ENCODE peak calls at places on chromosomes 6 and 20, in eight cellular contexts. O is activated CD8-positive, alpha-beta T cell treated with anti-CD3 and anti-CD28 coated beads for 36 hours; C is activated naive CD8-positive, alpha-beta T cell treated with anti-CD3 and anti-CD28 coated beads, Interleukin-2, amount 50 U/mL, for 24 hours; M is left colon; Z is stimulated activated memory B cell treated with anti-CD40 and anti-IgM and Interleukin-4, amounts not matched to agents 10 μg/mL and 1 μg/mL and 100 μg/mL, for 72 hours; T is right cardiac atrium; Q is right lobe of liver; K is mucosa of descending colon. W is an unnamed sample.

GRCh38 chr6:30781697-30782424 is 37.5 kb upstream of the IER3 start:
- ATAC-seq in O (peak), C (peak), M (peak), Z (peak), T (peak), Q (peak), K (peak), W (peak)

GRCh38 chr20:34999021-34999451 is 43.4 kb downstream of the MYH7B start:
- ATAC-seq in O (no peak), C (no peak), M (no peak), Z (no peak), T (no peak), Q (no peak), K (no peak), W (no peak)

GRCh38 chr20:49569403-49570115 is 1.6 kb upstream of the PTGIS start:
- ATAC-seq in O (no peak), C (no peak), M (no peak), Z (no peak), T (peak), Q (no peak), K (no peak), W (no peak)

GRCh38 chr20:52945862-52946522 is 26.2 kb upstream of the TSHZ2 start:
- ATAC-seq in O (no peak), C (no peak), M (no peak), Z (no peak), T (no peak), Q (peak), K (no peak), W (no peak)

GRCh38 chr6:66145867-66146266 is 438.8 kb upstream of the EYS start:
- ATAC-seq in O (no peak), C (no peak), M (no peak), Z (no peak), T (no peak), Q (no peak), K (no peak), W (no peak)

GRCh38 chr6:138544521-138544920 is 45.2 kb upstream of the NHSL1 start:
- ATAC-seq in O (no peak), C (no peak), M (no peak), Z (no peak), T (no peak), Q (no peak), K (no peak), W (no peak)

GRCh38 chr6:55636406-55637102 is 57.6 kb upstream of the HMGCLL1 start:
- ATAC-seq in O (no peak), C (no peak), M (no peak), Z (no peak), T (no peak), Q (no peak), K (no peak), W (no peak)

GRCh38 chr6:30198166-30199084 is 14.8 kb downstream of the TRIM26 start:
- ATAC-seq in O (no peak), C (no peak), M (no peak), Z (no peak), T (no peak), Q (no peak), K (no peak), W (no peak)

GRCh38 chr20:33277471-33278441 is 5.3 kb upstream of the BPIFB1 start:
- ATAC-seq in O (no peak), C (no peak), M (no peak), Z (no peak), T (no peak), Q (no peak), K (no peak), W (no peak)

GRCh38 chr20:25320035-25320800 is 70.4 kb downstream of the ABHD12 start:
- ATAC-seq in O (no peak), C (no peak), M (no peak), Z (no peak), T (no peak), Q (no peak), K (no peak), W (no peak)

GRCh38 chr6:116847234-116847633 is 18.4 kb upstream of the GPRC6A start:
- ATAC-seq in O (no peak), C (no peak), M (peak), Z (no peak), T (no peak), Q (peak), K (peak), W (peak)

GRCh38 chr6:170296746-170297576 is 6.1 kb upstream of the DLL1 start:
- ATAC-seq in O (no peak), C (no peak), M (peak), Z (no peak), T (no peak), Q (no peak), K (peak), W (no peak)

GRCh38 chr6:42137192-42137753 is 5.1 kb downstream of the C6orf132 start:
- ATAC-seq in O (no peak), C (no peak), M (peak), Z (no peak), T (no peak), Q (no peak), K (peak), W (no peak)

GRCh38 chr6:7108196-7108963 is 619 bp downstream of the RREB1 start:
- ATAC-seq in O (peak), C (peak), M (peak), Z (peak), T (peak), Q (peak), K (peak), W (peak)

GRCh38 chr6:2731281-2731909 is 19.3 kb downstream of the MYLK4 start:
- ATAC-seq in O (no peak), C (no peak), M (no peak), Z (no peak), T (no peak), Q (no peak), K (no peak), W (no peak)

GRCh38 chr6:14047151-14047740 is 70.3 kb upstream of the CD83 start:
- ATAC-seq in O (no peak), C (no peak), M (no peak), Z (no peak), T (no peak), Q (no peak), K (no peak), W (no peak)

GRCh38 chr6:6737666-6738065 is 149.1 kb downstream of the LY86 start:
- ATAC-seq in O (no peak), C (no peak), M (no peak), Z (no peak), T (no peak), Q (no peak), K (no peak), W (no peak)

GRCh38 chr6:13522639-13523038 is 35.2 kb upstream of the GFOD1 start:
- ATAC-seq in O (no peak), C (no peak), M (no peak), Z (no peak), T (no peak), Q (peak), K (no peak), W (peak)

GRCh38 chr6:16670183-16670582 is 91.1 kb downstream of the ATXN1 start:
- ATAC-seq in O (peak), C (peak), M (no peak), Z (peak), T (peak), Q (peak), K (peak), W (peak)

GRCh38 chr20:18001131-18001921 is 32.5 kb downstream of the MGME1 start:
- ATAC-seq in O (no peak), C (no peak), M (peak), Z (no peak), T (peak), Q (peak), K (peak), W (peak)

GRCh38 chr20:4775322-4776078 is 53.8 kb downstream of the PRND start:
- ATAC-seq in O (no peak), C (no peak), M (no peak), Z (no peak), T (no peak), Q (peak), K (no peak), W (no peak)

GRCh38 chr6:25660512-25660911 is 8.5 kb downstream of the SCGN start:
- ATAC-seq in O (peak), C (peak), M (no peak), Z (peak), T (no peak), Q (no peak), K (peak), W (no peak)

GRCh38 chr6:159119835-159120234 is 49.4 kb upstream of the FNDC1 start:
- ATAC-seq in O (no peak), C (no peak), M (no peak), Z (no peak), T (peak), Q (peak), K (peak), W (peak)

GRCh38 chr20:64188071-64188470 is 23.8 kb downstream of the MYT1 start:
- ATAC-seq in O (no peak), C (no peak), M (no peak), Z (no peak), T (no peak), Q (no peak), K (no peak), W (no peak)

GRCh38 chr6:41712651-41713103 is 22.7 kb downstream of the TFEB start:
- ATAC-seq in O (no peak), C (no peak), M (peak), Z (no peak), T (peak), Q (peak), K (no peak), W (peak)

GRCh38 chr6:136502791-136503190 is 47.4 kb downstream of the MAP7 start:
- ATAC-seq in O (no peak), C (no peak), M (no peak), Z (no peak), T (no peak), Q (no peak), K (no peak), W (no peak)

GRCh38 chr6:72624557-72625160 is 2.8 kb downstream of the KCNQ5 start:
- ATAC-seq in O (no peak), C (no peak), M (no peak), Z (no peak), T (no peak), Q (peak), K (no peak), W (no peak)

W was measured in gastroesophageal sphincter.